ENCODE peak calls at places on chromosomes 16 and 17, in nine cellular contexts. X is Karpas-422, I is adrenal gland, O is SJSA1, E is GM23338, U is tibial nerve, Y is heart left ventricle, R is neuronal stem cell, Q is lung. B is an unnamed sample.
A peak's percentile ranks its signal among the peaks of the same experiment; 100 is the strongest.

GRCh38 chr17:42414782-42415409 is 8.2 kb downstream of the CAVIN1 start:
- DNase-seq in X (peak; percentile 59), I (no peak), O (no peak), E (no peak), U (no peak), Y (peak; percentile 60), R (no peak), Q (peak; percentile 65), B (no peak)

GRCh38 chr17:8921147-8921546 is 44.4 kb downstream of the PIK3R5 start:
- DNase-seq in X (no peak), I (no peak), O (no peak), E (no peak), U (no peak), Y (no peak), R (no peak), Q (no peak), B (no peak)

GRCh38 chr16:82748026-82748425 is 121.3 kb downstream of the CDH13 start:
- DNase-seq in X (peak; percentile 61), I (peak; percentile 11), O (no peak), E (no peak), U (no peak), Y (peak; percentile 46), R (no peak), Q (no peak), B (no peak)

GRCh38 chr16:66717112-66717675 is 20.7 kb upstream of the CMTM4 start:
- DNase-seq in X (peak; percentile 72), I (peak; percentile 46), O (peak; percentile 57), E (peak; percentile 80), U (no peak), Y (no peak), R (no peak), Q (no peak), B (no peak)

GRCh38 chr16:66169817-66170216 is 196.7 kb upstream of the CDH5 start:
- DNase-seq in X (peak; percentile 29), I (no peak), O (no peak), E (no peak), U (no peak), Y (no peak), R (no peak), Q (no peak), B (no peak)

GRCh38 chr17:9645858-9646555 is 690 bp downstream of the USP43 start:
- DNase-seq in X (no peak), I (peak; percentile 14), O (peak; percentile 57), E (peak; percentile 79), U (no peak), Y (no peak), R (peak; percentile 27), Q (peak; percentile 65), B (peak; percentile 83)

GRCh38 chr17:19386276-19386863 is 620 bp downstream of the MFAP4 start:
- DNase-seq in X (no peak), I (peak; percentile 85), O (no peak), E (peak; percentile 28), U (peak; percentile 69), Y (no peak), R (no peak), Q (peak; percentile 67), B (no peak)

GRCh38 chr17:46056800-46057304 is 57.8 kb downstream of the STH start:
- DNase-seq in X (no peak), I (no peak), O (no peak), E (peak; percentile 53), U (no peak), Y (no peak), R (no peak), Q (no peak), B (no peak)

GRCh38 chr17:62140836-62141235 is 75.8 kb upstream of the MED13 start:
- DNase-seq in X (no peak), I (peak; percentile 97), O (no peak), E (no peak), U (no peak), Y (no peak), R (no peak), Q (no peak), B (peak; percentile 59)

GRCh38 chr17:8698142-8699050 is 46.2 kb downstream of the CCDC42 start:
- DNase-seq in X (no peak), I (peak; percentile 45), O (peak; percentile 69), E (no peak), U (no peak), Y (peak; percentile 63), R (no peak), Q (peak; percentile 38), B (no peak)

GRCh38 chr17:6107791-6108190 is 37.6 kb downstream of the WSCD1 start:
- DNase-seq in X (no peak), I (no peak), O (no peak), E (no peak), U (no peak), Y (no peak), R (no peak), Q (no peak), B (no peak)

GRCh38 chr17:28492352-28493310 is 13.5 kb upstream of the FOXN1 start:
- DNase-seq in X (no peak), I (no peak), O (no peak), E (no peak), U (no peak), Y (no peak), R (no peak), Q (no peak), B (no peak)

GRCh38 chr17:17669081-17669850 is 12.0 kb upstream of the RAI1 start:
- DNase-seq in X (no peak), I (no peak), O (no peak), E (no peak), U (no peak), Y (no peak), R (no peak), Q (no peak), B (peak; percentile 67)

GRCh38 chr16:89322381-89323119 is 105.0 kb downstream of the ZNF778 start:
- DNase-seq in X (no peak), I (peak; percentile 63), O (no peak), E (peak; percentile 87), U (no peak), Y (peak; percentile 62), R (no peak), Q (peak; percentile 72), B (no peak)

GRCh38 chr17:81681672-81682071 is 1.9 kb downstream of the ARL16 start:
- DNase-seq in X (no peak), I (no peak), O (peak; percentile 87), E (no peak), U (no peak), Y (no peak), R (no peak), Q (no peak), B (peak; percentile 70)
- H3K27ac ChIP-seq in X (no peak overlapping the region), I (no peak overlapping the region), O (no peak overlapping the region), E (no peak overlapping the region), U (no peak overlapping the region), Y (no peak overlapping the region), R (no peak overlapping the region), Q (no peak overlapping the region), B (no peak overlapping the region)

GRCh38 chr16:50588276-50588675 is 40.1 kb downstream of the NKD1 start:
- DNase-seq in X (no peak), I (no peak), O (no peak), E (no peak), U (no peak), Y (no peak), R (no peak), Q (no peak), B (no peak)
- H3K27ac ChIP-seq in X (no peak overlapping the region), I (peak overlapping the region; percentile 74), O (no peak overlapping the region), E (no peak overlapping the region), U (peak overlapping the region; percentile 57), Y (no peak overlapping the region), R (no peak overlapping the region), Q (no peak overlapping the region), B (peak overlapping the region; percentile 54)

GRCh38 chr16:31713071-31713944 is 160.3 kb upstream of the ZNF267 start:
- DNase-seq in X (peak; percentile 97), I (peak; percentile 94), O (peak; percentile 94), E (peak; percentile 98), U (peak; percentile 93), Y (peak; percentile 94), R (peak; percentile 86), Q (peak; percentile 96), B (peak; percentile 96)

GRCh38 chr16:31712064-31712540 is 161.5 kb upstream of the ZNF267 start:
- DNase-seq in X (peak; percentile 36), I (no peak), O (no peak), E (no peak), U (no peak), Y (no peak), R (no peak), Q (peak; percentile 19), B (no peak)

GRCh38 chr16:31715915-31716314 is 157.7 kb upstream of the ZNF267 start:
- DNase-seq in X (no peak), I (no peak), O (no peak), E (no peak), U (no peak), Y (no peak), R (no peak), Q (peak; percentile 11), B (no peak)

GRCh38 chr16:31713945-31714898 is 159.4 kb upstream of the ZNF267 start:
- DNase-seq in X (no peak), I (no peak), O (no peak), E (peak; percentile 63), U (no peak), Y (no peak), R (peak; percentile 27), Q (no peak), B (peak; percentile 41)

DNA sequence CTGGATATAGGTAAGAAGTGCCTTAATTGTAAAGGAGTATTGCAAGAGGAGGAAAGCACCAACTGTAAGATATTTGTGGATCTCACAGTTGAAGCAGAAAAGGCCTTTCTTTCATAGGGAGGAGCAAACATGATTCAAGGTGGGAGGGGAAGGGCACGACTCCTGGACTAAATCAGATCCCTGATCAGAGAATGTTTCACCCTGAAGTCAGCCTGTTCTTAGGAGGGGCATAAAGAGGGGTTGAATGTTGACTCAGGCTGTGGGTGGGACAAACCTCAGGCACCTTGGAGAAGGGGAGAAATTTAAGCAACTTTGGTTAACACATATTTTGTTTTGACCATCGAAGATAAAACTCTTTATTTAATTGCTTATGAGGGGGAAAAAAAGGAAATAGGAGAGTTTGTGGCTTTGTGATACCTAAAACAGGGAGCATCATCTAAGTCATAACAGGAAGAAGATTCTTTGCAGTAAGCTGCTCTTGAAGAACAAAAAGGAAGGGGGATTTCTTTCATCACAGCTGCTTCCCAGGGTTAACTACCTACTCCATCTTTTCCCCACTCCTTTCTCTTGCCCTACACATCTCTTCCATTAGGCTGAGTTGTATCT is 158.6 kb upstream of the ZNF267 start:
- DNase-seq in X (no peak), I (no peak), O (no peak), E (no peak), U (no peak), Y (no peak), R (no peak), Q (no peak), B (no peak)
- H3K27ac ChIP-seq in X (no peak overlapping the region), I (no peak overlapping the region), O (no peak overlapping the region), E (no peak overlapping the region), U (no peak overlapping the region), Y (no peak overlapping the region), R (no peak overlapping the region), Q (no peak overlapping the region), B (no peak overlapping the region)

GRCh38 chr17:78741644-78742284 is 40.3 kb downstream of the CYTH1 start:
- DNase-seq in X (no peak), I (no peak), O (no peak), E (no peak), U (no peak), Y (no peak), R (no peak), Q (no peak), B (no peak)
- H3K27ac ChIP-seq in X (no peak overlapping the region), I (no peak overlapping the region), O (no peak overlapping the region), E (no peak overlapping the region), U (no peak overlapping the region), Y (no peak overlapping the region), R (no peak overlapping the region), Q (no peak overlapping the region), B (no peak overlapping the region)

GRCh38 chr17:39952665-39953470 is 9.9 kb upstream of the GSDMA start:
- DNase-seq in X (peak; percentile 98), I (peak; percentile 99), O (peak; percentile 98), E (peak; percentile 99), U (peak; percentile 98), Y (peak; percentile 99), R (peak; percentile 95), Q (peak; percentile 99), B (peak; percentile 100)
- H3K27ac ChIP-seq in X (no peak overlapping the region), I (peak overlapping the region; percentile 72), O (no peak overlapping the region), E (peak overlapping the region; percentile 79), U (peak overlapping the region; percentile 82), Y (peak overlapping the region; percentile 41), R (no peak overlapping the region), Q (no peak overlapping the region), B (peak overlapping the region; percentile 23)